ENCODE peak calls at places on chromosome 6, in six cellular contexts. One of them, this sample, is unnamed.

GRCh38 chr6:88586371-88587157 is 376.9 kb downstream of the RNGTT start:
- DNase-seq in PC-9: no peak
- DNase-seq in colonic mucosa: no peak
- DNase-seq in mammary epithelial cell: no peak
- DNase-seq in transverse colon: no peak
- DNase-seq in ascending aorta: peak; percentile 29
- DNase-seq in this sample: no peak

GRCh38 chr6:13248549-13248948 is 79.8 kb downstream of the TBC1D7 start:
- DNase-seq in transverse colon: no peak
- DNase-seq in ascending aorta: no peak
- DNase-seq in PC-9: no peak
- DNase-seq in colonic mucosa: no peak
- DNase-seq in mammary epithelial cell: no peak
- DNase-seq in this sample: no peak

GRCh38 chr6:67898875-67899274 is 736.2 kb upstream of the ADGRB3 start:
- DNase-seq in transverse colon: no peak
- DNase-seq in colonic mucosa: no peak
- DNase-seq in PC-9: no peak
- DNase-seq in mammary epithelial cell: no peak
- DNase-seq in ascending aorta: no peak
- DNase-seq in this sample: no peak

GRCh38 chr6:151054304-151054703 is 185.5 kb upstream of the AKAP12 start:
- DNase-seq in mammary epithelial cell: no peak
- DNase-seq in transverse colon: no peak
- DNase-seq in colonic mucosa: peak; percentile 9
- DNase-seq in PC-9: no peak
- DNase-seq in ascending aorta: no peak
- DNase-seq in this sample: no peak

GRCh38 chr6:37222125-37222967 is 35.2 kb upstream of the TBC1D22B start:
- DNase-seq in ascending aorta: no peak
- DNase-seq in PC-9: peak; percentile 93
- DNase-seq in colonic mucosa: peak; percentile 86
- DNase-seq in transverse colon: peak; percentile 81
- DNase-seq in mammary epithelial cell: peak; percentile 93
- DNase-seq in this sample: peak; percentile 84

GRCh38 chr6:122722746-122723145 is 56.8 kb upstream of the FABP7 start:
- DNase-seq in transverse colon: no peak
- DNase-seq in mammary epithelial cell: no peak
- DNase-seq in PC-9: no peak
- DNase-seq in ascending aorta: no peak
- DNase-seq in colonic mucosa: no peak
- DNase-seq in this sample: no peak

GRCh38 chr6:159691133-159691962 is 1.7 kb downstream of the SOD2 start:
- DNase-seq in transverse colon: no peak
- DNase-seq in PC-9: peak; percentile 77
- DNase-seq in colonic mucosa: peak; percentile 57
- DNase-seq in mammary epithelial cell: peak; percentile 87
- DNase-seq in ascending aorta: no peak
- DNase-seq in this sample: peak; percentile 64

GRCh38 chr6:115514656-115515055 is 546.0 kb downstream of the FRK start:
- DNase-seq in PC-9: no peak
- DNase-seq in ascending aorta: no peak
- DNase-seq in colonic mucosa: no peak
- DNase-seq in mammary epithelial cell: no peak
- DNase-seq in transverse colon: no peak
- DNase-seq in this sample: peak; percentile 5

GRCh38 chr6:999552-999951 is 306.6 kb upstream of the EXOC2 start:
- DNase-seq in ascending aorta: no peak
- DNase-seq in colonic mucosa: no peak
- DNase-seq in PC-9: no peak
- DNase-seq in transverse colon: no peak
- DNase-seq in mammary epithelial cell: no peak
- DNase-seq in this sample: no peak

GRCh38 chr6:39330476-39330875 is 8.0 kb upstream of the KCNK16 start:
- DNase-seq in mammary epithelial cell: no peak
- DNase-seq in transverse colon: no peak
- DNase-seq in colonic mucosa: no peak
- DNase-seq in ascending aorta: no peak
- DNase-seq in PC-9: no peak
- DNase-seq in this sample: no peak

GRCh38 chr6:118216751-118217150 is 309.7 kb downstream of the SLC35F1 start:
- DNase-seq in PC-9: no peak
- DNase-seq in ascending aorta: no peak
- DNase-seq in mammary epithelial cell: peak; percentile 89
- DNase-seq in transverse colon: no peak
- DNase-seq in colonic mucosa: no peak
- DNase-seq in this sample: peak; percentile 8

GRCh38 chr6:72031471-72031870 is 145.1 kb downstream of the RIMS1 start:
- DNase-seq in PC-9: no peak
- DNase-seq in transverse colon: no peak
- DNase-seq in mammary epithelial cell: peak; percentile 56
- DNase-seq in ascending aorta: no peak
- DNase-seq in colonic mucosa: no peak
- DNase-seq in this sample: peak; percentile 14

GRCh38 chr6:56484669-56485068 is 158.0 kb downstream of the DST start:
- DNase-seq in mammary epithelial cell: no peak
- DNase-seq in transverse colon: no peak
- DNase-seq in colonic mucosa: no peak
- DNase-seq in ascending aorta: no peak
- DNase-seq in PC-9: no peak
- DNase-seq in this sample: no peak

GRCh38 chr6:138307352-138307751 is 70.4 kb upstream of the SMIM28 start:
- DNase-seq in mammary epithelial cell: peak; percentile 33
- DNase-seq in ascending aorta: no peak
- DNase-seq in transverse colon: no peak
- DNase-seq in colonic mucosa: no peak
- DNase-seq in PC-9: peak; percentile 64
- DNase-seq in this sample: no peak

GRCh38 chr6:147750420-147750819 is 241.9 kb downstream of the SAMD5 start:
- DNase-seq in transverse colon: no peak
- DNase-seq in PC-9: no peak
- DNase-seq in colonic mucosa: no peak
- DNase-seq in mammary epithelial cell: no peak
- DNase-seq in ascending aorta: no peak
- DNase-seq in this sample: no peak

GRCh38 chr6:90151827-90152449 is 144.7 kb downstream of the BACH2 start:
- DNase-seq in PC-9: no peak
- DNase-seq in mammary epithelial cell: no peak
- DNase-seq in colonic mucosa: no peak
- DNase-seq in transverse colon: no peak
- DNase-seq in ascending aorta: no peak
- DNase-seq in this sample: no peak

GRCh38 chr6:4573958-4574481 is 202.2 kb upstream of the CDYL start:
- DNase-seq in PC-9: no peak
- DNase-seq in transverse colon: no peak
- DNase-seq in colonic mucosa: no peak
- DNase-seq in mammary epithelial cell: no peak
- DNase-seq in ascending aorta: no peak
- DNase-seq in this sample: no peak

GRCh38 chr6:47932575-47932974 is 150.7 kb downstream of the OPN5 start:
- DNase-seq in mammary epithelial cell: no peak
- DNase-seq in transverse colon: peak; percentile 40
- DNase-seq in colonic mucosa: no peak
- DNase-seq in ascending aorta: no peak
- DNase-seq in PC-9: no peak
- DNase-seq in this sample: no peak

GRCh38 chr6:151388997-151389639 is 2.2 kb downstream of the ZBTB2 start:
- DNase-seq in ascending aorta: no peak
- DNase-seq in transverse colon: no peak
- DNase-seq in colonic mucosa: no peak
- DNase-seq in mammary epithelial cell: no peak
- DNase-seq in PC-9: no peak
- DNase-seq in this sample: no peak

GRCh38 chr6:151475653-151476523 is 17.9 kb upstream of the CCDC170 start:
- DNase-seq in ascending aorta: no peak
- DNase-seq in colonic mucosa: peak; percentile 52
- DNase-seq in transverse colon: peak; percentile 30
- DNase-seq in mammary epithelial cell: peak; percentile 17
- DNase-seq in PC-9: peak; percentile 42
- DNase-seq in this sample: no peak

GRCh38 chr6:106748547-106749207 is 119.3 kb downstream of the QRSL1 start:
- DNase-seq in transverse colon: no peak
- DNase-seq in colonic mucosa: no peak
- DNase-seq in ascending aorta: no peak
- DNase-seq in PC-9: no peak
- DNase-seq in mammary epithelial cell: no peak
- DNase-seq in this sample: no peak

GRCh38 chr6:39416728-39417127 is 94.2 kb upstream of the KCNK16 start:
- DNase-seq in transverse colon: no peak
- DNase-seq in colonic mucosa: no peak
- DNase-seq in PC-9: peak; percentile 62
- DNase-seq in ascending aorta: no peak
- DNase-seq in mammary epithelial cell: peak; percentile 32
- DNase-seq in this sample: peak; percentile 87

GRCh38 chr6:109493865-109494264 is 10.8 kb upstream of the ZBTB24 start:
- DNase-seq in transverse colon: no peak
- DNase-seq in mammary epithelial cell: no peak
- DNase-seq in ascending aorta: no peak
- DNase-seq in PC-9: no peak
- DNase-seq in colonic mucosa: no peak
- DNase-seq in this sample: no peak

GRCh38 chr6:12844284-12845223 is 128.0 kb downstream of the PHACTR1 start:
- DNase-seq in mammary epithelial cell: no peak
- DNase-seq in transverse colon: no peak
- DNase-seq in ascending aorta: no peak
- DNase-seq in colonic mucosa: no peak
- DNase-seq in PC-9: no peak
- DNase-seq in this sample: peak; percentile 18

GRCh38 chr6:3315068-3315467 is 56.3 kb downstream of the PSMG4 start:
- DNase-seq in mammary epithelial cell: no peak
- DNase-seq in transverse colon: no peak
- DNase-seq in colonic mucosa: no peak
- DNase-seq in PC-9: no peak
- DNase-seq in ascending aorta: no peak
- DNase-seq in this sample: no peak

GRCh38 chr6:31114970-31115849 is 610 bp downstream of the PSORS1C1 start:
- DNase-seq in transverse colon: no peak
- DNase-seq in colonic mucosa: no peak
- DNase-seq in mammary epithelial cell: peak; percentile 24
- DNase-seq in ascending aorta: no peak
- DNase-seq in PC-9: peak; percentile 76
- DNase-seq in this sample: peak; percentile 38

GRCh38 chr6:144888621-144889020 is 603.5 kb downstream of the UTRN start:
- DNase-seq in ascending aorta: no peak
- DNase-seq in PC-9: no peak
- DNase-seq in colonic mucosa: no peak
- DNase-seq in transverse colon: no peak
- DNase-seq in mammary epithelial cell: no peak
- DNase-seq in this sample: no peak

GRCh38 chr6:30060634-30060981 is 457 bp upstream of the POLR1H start:
- DNase-seq in colonic mucosa: peak; percentile 45
- DNase-seq in PC-9: no peak
- DNase-seq in ascending aorta: no peak
- DNase-seq in transverse colon: peak; percentile 33
- DNase-seq in mammary epithelial cell: peak; percentile 22
- DNase-seq in this sample: no peak

GRCh38 chr6:31677955-31678354 is 2.9 kb downstream of the LY6G5C start:
- DNase-seq in PC-9: no peak
- DNase-seq in colonic mucosa: no peak
- DNase-seq in mammary epithelial cell: no peak
- DNase-seq in transverse colon: no peak
- DNase-seq in ascending aorta: no peak
- DNase-seq in this sample: no peak

GRCh38 chr6:3825331-3825831 is 23.8 kb upstream of the FAM50B start:
- DNase-seq in colonic mucosa: no peak
- DNase-seq in PC-9: no peak
- DNase-seq in ascending aorta: no peak
- DNase-seq in mammary epithelial cell: peak; percentile 60
- DNase-seq in transverse colon: no peak
- DNase-seq in this sample: no peak

GRCh38 chr6:28354688-28355554 is 5.2 kb downstream of the ZKSCAN3 start:
- DNase-seq in colonic mucosa: no peak
- DNase-seq in PC-9: no peak
- DNase-seq in transverse colon: no peak
- DNase-seq in mammary epithelial cell: no peak
- DNase-seq in ascending aorta: no peak
- DNase-seq in this sample: no peak

GRCh38 chr6:167115054-167115453 is 7.8 kb upstream of the CCR6 start:
- DNase-seq in transverse colon: no peak
- DNase-seq in ascending aorta: no peak
- DNase-seq in mammary epithelial cell: no peak
- DNase-seq in colonic mucosa: no peak
- DNase-seq in PC-9: no peak
- DNase-seq in this sample: no peak
- TF ChIP-seq CTCF in transverse colon: no peak
- TF ChIP-seq CTCF in ascending aorta: no peak
- TF ChIP-seq CTCF in mammary epithelial cell: no peak
- TF ChIP-seq CTCF in colonic mucosa: no peak
- TF ChIP-seq CTCF in PC-9: no peak
- TF ChIP-seq CTCF in this sample: no peak

GRCh38 chr6:33321227-33321626 is 3.7 kb upstream of the ZBTB22 start:
- DNase-seq in PC-9: no peak
- DNase-seq in colonic mucosa: no peak
- DNase-seq in mammary epithelial cell: no peak
- DNase-seq in ascending aorta: no peak
- DNase-seq in transverse colon: no peak
- DNase-seq in this sample: no peak
- H3K27ac ChIP-seq in PC-9: peak overlapping the region; percentile 48
- H3K27ac ChIP-seq in colonic mucosa: no peak overlapping the region
- H3K27ac ChIP-seq in mammary epithelial cell: peak overlapping the region; percentile 56
- H3K27ac ChIP-seq in ascending aorta: peak overlapping the region; percentile 89
- H3K27ac ChIP-seq in transverse colon: peak overlapping the region; percentile 90
- H3K27ac ChIP-seq in this sample: peak overlapping the region; percentile 95

GRCh38 chr6:157905590-157906337 is 75.9 kb upstream of the SYNJ2 start:
- DNase-seq in colonic mucosa: no peak
- DNase-seq in mammary epithelial cell: no peak
- DNase-seq in PC-9: no peak
- DNase-seq in ascending aorta: no peak
- DNase-seq in transverse colon: no peak
- DNase-seq in this sample: no peak
- TF ChIP-seq CTCF in colonic mucosa: no peak
- TF ChIP-seq CTCF in mammary epithelial cell: no peak
- TF ChIP-seq CTCF in PC-9: no peak
- TF ChIP-seq CTCF in ascending aorta: no peak
- TF ChIP-seq CTCF in transverse colon: no peak
- TF ChIP-seq CTCF in this sample: no peak

GRCh38 chr6:149081281-149081680 is 236.2 kb upstream of the TAB2 start:
- DNase-seq in colonic mucosa: no peak
- DNase-seq in ascending aorta: no peak
- DNase-seq in transverse colon: no peak
- DNase-seq in mammary epithelial cell: no peak
- DNase-seq in PC-9: no peak
- DNase-seq in this sample: no peak

GRCh38 chr6:149082320-149082719 is 235.2 kb upstream of the TAB2 start:
- DNase-seq in colonic mucosa: peak; percentile 85
- DNase-seq in transverse colon: peak; percentile 87
- DNase-seq in ascending aorta: no peak
- DNase-seq in mammary epithelial cell: peak; percentile 52
- DNase-seq in PC-9: peak; percentile 49
- DNase-seq in this sample: peak; percentile 68

GRCh38 chr6:149079911-149080501 is 237.5 kb upstream of the TAB2 start:
- DNase-seq in PC-9: no peak
- DNase-seq in ascending aorta: no peak
- DNase-seq in transverse colon: no peak
- DNase-seq in mammary epithelial cell: peak; percentile 72
- DNase-seq in colonic mucosa: no peak
- DNase-seq in this sample: peak; percentile 65

GRCh38 chr6:149079456-149079855 is 238.1 kb upstream of the TAB2 start:
- DNase-seq in transverse colon: no peak
- DNase-seq in mammary epithelial cell: no peak
- DNase-seq in colonic mucosa: no peak
- DNase-seq in ascending aorta: no peak
- DNase-seq in PC-9: no peak
- DNase-seq in this sample: peak; percentile 7

GRCh38 chr6:149080511-149080910 is 237.0 kb upstream of the TAB2 start:
- DNase-seq in mammary epithelial cell: no peak
- DNase-seq in ascending aorta: no peak
- DNase-seq in transverse colon: no peak
- DNase-seq in colonic mucosa: no peak
- DNase-seq in PC-9: no peak
- DNase-seq in this sample: no peak
- H3K27ac ChIP-seq in mammary epithelial cell: no peak overlapping the region
- H3K27ac ChIP-seq in ascending aorta: peak overlapping the region; percentile 77
- H3K27ac ChIP-seq in transverse colon: peak overlapping the region; percentile 79
- H3K27ac ChIP-seq in colonic mucosa: no peak overlapping the region
- H3K27ac ChIP-seq in PC-9: no peak overlapping the region
- H3K27ac ChIP-seq in this sample: peak overlapping the region; percentile 94

This sample was measured in RWPE1.